ENCODE peak calls at places on chromosomes 13 and 19, in nine cellular contexts. One of them, this sample, is unnamed.

GRCh38 chr19:15330801-15331418 is 1.4 kb downstream of the BRD4 start:
- DNase-seq in kidney glomerular epithelial cell: peak; percentile 48
- DNase-seq in fibroblast of the conjunctiva: no peak
- DNase-seq in lung: no peak
- DNase-seq in brain microvascular endothelial cell: peak; percentile 69
- DNase-seq in AG04449: peak; percentile 52
- DNase-seq in activated CD4-positive, alpha-beta T cell treated with anti-CD3 and anti-CD28 coated beads for 1 hour: no peak
- DNase-seq in ACHN: peak; percentile 56
- DNase-seq in hippocampal formation: no peak
- DNase-seq in this sample: no peak

GRCh38 chr19:14496849-14497346 is 971 bp upstream of the GIPC1 start:
- DNase-seq in activated CD4-positive, alpha-beta T cell treated with anti-CD3 and anti-CD28 coated beads for 1 hour: no peak
- DNase-seq in kidney glomerular epithelial cell: peak; percentile 83
- DNase-seq in hippocampal formation: no peak
- DNase-seq in AG04449: no peak
- DNase-seq in ACHN: peak; percentile 59
- DNase-seq in fibroblast of the conjunctiva: no peak
- DNase-seq in lung: no peak
- DNase-seq in brain microvascular endothelial cell: no peak
- DNase-seq in this sample: no peak

GRCh38 chr13:99981115-99982020 is at the start of gene ZIC2:
- DNase-seq in activated CD4-positive, alpha-beta T cell treated with anti-CD3 and anti-CD28 coated beads for 1 hour: no peak
- DNase-seq in lung: no peak
- DNase-seq in hippocampal formation: no peak
- DNase-seq in AG04449: no peak
- DNase-seq in kidney glomerular epithelial cell: no peak
- DNase-seq in ACHN: peak; percentile 75
- DNase-seq in fibroblast of the conjunctiva: peak; percentile 35
- DNase-seq in brain microvascular endothelial cell: peak; percentile 71
- DNase-seq in this sample: peak; percentile 94

GRCh38 chr13:31200636-31200970 is 828 bp downstream of the B3GLCT start:
- DNase-seq in ACHN: peak; percentile 28
- DNase-seq in AG04449: no peak
- DNase-seq in activated CD4-positive, alpha-beta T cell treated with anti-CD3 and anti-CD28 coated beads for 1 hour: peak; percentile 26
- DNase-seq in fibroblast of the conjunctiva: no peak
- DNase-seq in hippocampal formation: peak; percentile 31
- DNase-seq in lung: peak; percentile 43
- DNase-seq in brain microvascular endothelial cell: peak; percentile 7
- DNase-seq in kidney glomerular epithelial cell: no peak
- DNase-seq in this sample: peak; percentile 79

GRCh38 chr13:80133631-80134083 is 207.3 kb downstream of the SPRY2 start:
- DNase-seq in activated CD4-positive, alpha-beta T cell treated with anti-CD3 and anti-CD28 coated beads for 1 hour: no peak
- DNase-seq in kidney glomerular epithelial cell: no peak
- DNase-seq in fibroblast of the conjunctiva: no peak
- DNase-seq in brain microvascular endothelial cell: no peak
- DNase-seq in hippocampal formation: peak; percentile 46
- DNase-seq in lung: no peak
- DNase-seq in ACHN: no peak
- DNase-seq in AG04449: no peak
- DNase-seq in this sample: peak; percentile 29

GRCh38 chr13:91216928-91217700 is 130.4 kb upstream of the MIR17HG start:
- DNase-seq in hippocampal formation: no peak
- DNase-seq in brain microvascular endothelial cell: no peak
- DNase-seq in lung: no peak
- DNase-seq in ACHN: no peak
- DNase-seq in kidney glomerular epithelial cell: no peak
- DNase-seq in activated CD4-positive, alpha-beta T cell treated with anti-CD3 and anti-CD28 coated beads for 1 hour: no peak
- DNase-seq in fibroblast of the conjunctiva: no peak
- DNase-seq in AG04449: no peak
- DNase-seq in this sample: peak; percentile 22

GRCh38 chr19:40053491-40053890 is 2.5 kb downstream of the ZNF780B start:
- DNase-seq in activated CD4-positive, alpha-beta T cell treated with anti-CD3 and anti-CD28 coated beads for 1 hour: no peak
- DNase-seq in fibroblast of the conjunctiva: no peak
- DNase-seq in AG04449: no peak
- DNase-seq in kidney glomerular epithelial cell: no peak
- DNase-seq in lung: no peak
- DNase-seq in hippocampal formation: no peak
- DNase-seq in ACHN: no peak
- DNase-seq in brain microvascular endothelial cell: no peak
- DNase-seq in this sample: no peak

GRCh38 chr19:2391118-2391725 is 31.2 kb downstream of the TMPRSS9 start:
- DNase-seq in brain microvascular endothelial cell: peak; percentile 58
- DNase-seq in kidney glomerular epithelial cell: peak; percentile 25
- DNase-seq in hippocampal formation: peak; percentile 20
- DNase-seq in activated CD4-positive, alpha-beta T cell treated with anti-CD3 and anti-CD28 coated beads for 1 hour: no peak
- DNase-seq in ACHN: peak; percentile 67
- DNase-seq in lung: no peak
- DNase-seq in fibroblast of the conjunctiva: peak; percentile 53
- DNase-seq in AG04449: peak; percentile 19
- DNase-seq in this sample: peak; percentile 74

GRCh38 chr13:114185182-114185971 is 6.3 kb downstream of the CFAP97D2 start:
- DNase-seq in AG04449: no peak
- DNase-seq in ACHN: no peak
- DNase-seq in fibroblast of the conjunctiva: no peak
- DNase-seq in brain microvascular endothelial cell: no peak
- DNase-seq in kidney glomerular epithelial cell: no peak
- DNase-seq in lung: no peak
- DNase-seq in hippocampal formation: no peak
- DNase-seq in activated CD4-positive, alpha-beta T cell treated with anti-CD3 and anti-CD28 coated beads for 1 hour: no peak
- DNase-seq in this sample: no peak

GRCh38 chr19:3687774-3688706 is 12.2 kb downstream of the PIP5K1C start:
- DNase-seq in brain microvascular endothelial cell: no peak
- DNase-seq in ACHN: no peak
- DNase-seq in AG04449: no peak
- DNase-seq in fibroblast of the conjunctiva: no peak
- DNase-seq in activated CD4-positive, alpha-beta T cell treated with anti-CD3 and anti-CD28 coated beads for 1 hour: peak; percentile 25
- DNase-seq in hippocampal formation: no peak
- DNase-seq in lung: no peak
- DNase-seq in kidney glomerular epithelial cell: no peak
- DNase-seq in this sample: no peak

GRCh38 chr13:87274209-87274819 is 396.9 kb upstream of the SLITRK5 start:
- DNase-seq in ACHN: peak; percentile 68
- DNase-seq in AG04449: no peak
- DNase-seq in brain microvascular endothelial cell: no peak
- DNase-seq in lung: peak; percentile 34
- DNase-seq in fibroblast of the conjunctiva: peak; percentile 1
- DNase-seq in kidney glomerular epithelial cell: peak; percentile 46
- DNase-seq in hippocampal formation: no peak
- DNase-seq in activated CD4-positive, alpha-beta T cell treated with anti-CD3 and anti-CD28 coated beads for 1 hour: no peak
- DNase-seq in this sample: peak; percentile 57

GRCh38 chr13:21694831-21695230 is 24.0 kb downstream of the FGF9 start:
- DNase-seq in hippocampal formation: no peak
- DNase-seq in ACHN: no peak
- DNase-seq in kidney glomerular epithelial cell: no peak
- DNase-seq in fibroblast of the conjunctiva: no peak
- DNase-seq in AG04449: no peak
- DNase-seq in lung: no peak
- DNase-seq in activated CD4-positive, alpha-beta T cell treated with anti-CD3 and anti-CD28 coated beads for 1 hour: no peak
- DNase-seq in brain microvascular endothelial cell: no peak
- DNase-seq in this sample: no peak

GRCh38 chr19:35045667-35046300 is 4.3 kb downstream of the HPN start:
- DNase-seq in lung: no peak
- DNase-seq in brain microvascular endothelial cell: peak; percentile 42
- DNase-seq in activated CD4-positive, alpha-beta T cell treated with anti-CD3 and anti-CD28 coated beads for 1 hour: no peak
- DNase-seq in ACHN: peak; percentile 21
- DNase-seq in kidney glomerular epithelial cell: no peak
- DNase-seq in hippocampal formation: peak; percentile 46
- DNase-seq in fibroblast of the conjunctiva: no peak
- DNase-seq in AG04449: no peak
- DNase-seq in this sample: no peak

GRCh38 chr13:111422352-111422751 is 101.9 kb downstream of the TEX29 start:
- DNase-seq in AG04449: no peak
- DNase-seq in kidney glomerular epithelial cell: no peak
- DNase-seq in fibroblast of the conjunctiva: no peak
- DNase-seq in activated CD4-positive, alpha-beta T cell treated with anti-CD3 and anti-CD28 coated beads for 1 hour: no peak
- DNase-seq in hippocampal formation: no peak
- DNase-seq in brain microvascular endothelial cell: no peak
- DNase-seq in ACHN: no peak
- DNase-seq in lung: no peak
- DNase-seq in this sample: no peak

GRCh38 chr19:2488942-2489731 is 13.2 kb downstream of the GADD45B start:
- DNase-seq in lung: peak; percentile 47
- DNase-seq in hippocampal formation: peak; percentile 31
- DNase-seq in AG04449: no peak
- DNase-seq in activated CD4-positive, alpha-beta T cell treated with anti-CD3 and anti-CD28 coated beads for 1 hour: no peak
- DNase-seq in kidney glomerular epithelial cell: peak; percentile 14
- DNase-seq in fibroblast of the conjunctiva: no peak
- DNase-seq in brain microvascular endothelial cell: no peak
- DNase-seq in ACHN: peak; percentile 72
- DNase-seq in this sample: peak; percentile 56

GRCh38 chr13:30551194-30551593 is 66.5 kb upstream of the USPL1 start:
- DNase-seq in AG04449: no peak
- DNase-seq in activated CD4-positive, alpha-beta T cell treated with anti-CD3 and anti-CD28 coated beads for 1 hour: no peak
- DNase-seq in hippocampal formation: no peak
- DNase-seq in ACHN: peak; percentile 52
- DNase-seq in kidney glomerular epithelial cell: peak; percentile 12
- DNase-seq in fibroblast of the conjunctiva: peak; percentile 16
- DNase-seq in lung: no peak
- DNase-seq in brain microvascular endothelial cell: no peak
- DNase-seq in this sample: no peak

GRCh38 chr13:68908879-68909278 is 1198.7 kb upstream of the ATXN8OS start:
- DNase-seq in brain microvascular endothelial cell: no peak
- DNase-seq in hippocampal formation: no peak
- DNase-seq in fibroblast of the conjunctiva: no peak
- DNase-seq in activated CD4-positive, alpha-beta T cell treated with anti-CD3 and anti-CD28 coated beads for 1 hour: no peak
- DNase-seq in AG04449: no peak
- DNase-seq in lung: no peak
- DNase-seq in ACHN: no peak
- DNase-seq in kidney glomerular epithelial cell: no peak
- DNase-seq in this sample: no peak

GRCh38 chr19:19661675-19662251 is 1.7 kb downstream of the ATP13A1 start:
- DNase-seq in fibroblast of the conjunctiva: no peak
- DNase-seq in hippocampal formation: no peak
- DNase-seq in AG04449: no peak
- DNase-seq in ACHN: no peak
- DNase-seq in lung: no peak
- DNase-seq in kidney glomerular epithelial cell: no peak
- DNase-seq in activated CD4-positive, alpha-beta T cell treated with anti-CD3 and anti-CD28 coated beads for 1 hour: no peak
- DNase-seq in brain microvascular endothelial cell: no peak
- DNase-seq in this sample: no peak

GRCh38 chr13:100658363-100658762 is 16.2 kb downstream of the TMTC4 start:
- DNase-seq in kidney glomerular epithelial cell: no peak
- DNase-seq in brain microvascular endothelial cell: no peak
- DNase-seq in lung: no peak
- DNase-seq in hippocampal formation: no peak
- DNase-seq in activated CD4-positive, alpha-beta T cell treated with anti-CD3 and anti-CD28 coated beads for 1 hour: no peak
- DNase-seq in ACHN: no peak
- DNase-seq in AG04449: no peak
- DNase-seq in fibroblast of the conjunctiva: no peak
- DNase-seq in this sample: no peak

GRCh38 chr19:42028304-42029216 is 34.5 kb upstream of the ATP1A3 start:
- DNase-seq in lung: no peak
- DNase-seq in kidney glomerular epithelial cell: no peak
- DNase-seq in hippocampal formation: no peak
- DNase-seq in activated CD4-positive, alpha-beta T cell treated with anti-CD3 and anti-CD28 coated beads for 1 hour: no peak
- DNase-seq in ACHN: peak; percentile 18
- DNase-seq in fibroblast of the conjunctiva: no peak
- DNase-seq in brain microvascular endothelial cell: no peak
- DNase-seq in AG04449: no peak
- DNase-seq in this sample: peak; percentile 30

GRCh38 chr19:44759083-44759804 is 10.7 kb downstream of the BCL3 start:
- DNase-seq in AG04449: no peak
- DNase-seq in brain microvascular endothelial cell: no peak
- DNase-seq in ACHN: no peak
- DNase-seq in kidney glomerular epithelial cell: no peak
- DNase-seq in fibroblast of the conjunctiva: no peak
- DNase-seq in hippocampal formation: no peak
- DNase-seq in activated CD4-positive, alpha-beta T cell treated with anti-CD3 and anti-CD28 coated beads for 1 hour: no peak
- DNase-seq in lung: no peak
- DNase-seq in this sample: no peak

GRCh38 chr19:6821639-6822310 is 49.3 kb downstream of the VAV1 start:
- DNase-seq in activated CD4-positive, alpha-beta T cell treated with anti-CD3 and anti-CD28 coated beads for 1 hour: no peak
- DNase-seq in fibroblast of the conjunctiva: no peak
- DNase-seq in brain microvascular endothelial cell: no peak
- DNase-seq in kidney glomerular epithelial cell: no peak
- DNase-seq in AG04449: no peak
- DNase-seq in lung: no peak
- DNase-seq in hippocampal formation: no peak
- DNase-seq in ACHN: no peak
- DNase-seq in this sample: no peak

GRCh38 chr13:76879211-76879875 is 6.9 kb downstream of the KCTD12 start:
- DNase-seq in lung: peak; percentile 69
- DNase-seq in hippocampal formation: peak; percentile 14
- DNase-seq in AG04449: peak; percentile 9
- DNase-seq in fibroblast of the conjunctiva: peak; percentile 68
- DNase-seq in activated CD4-positive, alpha-beta T cell treated with anti-CD3 and anti-CD28 coated beads for 1 hour: peak; percentile 50
- DNase-seq in kidney glomerular epithelial cell: no peak
- DNase-seq in brain microvascular endothelial cell: peak; percentile 85
- DNase-seq in ACHN: no peak
- DNase-seq in this sample: no peak

GRCh38 chr13:27654059-27654458 is 32.4 kb downstream of the POLR1D start:
- DNase-seq in hippocampal formation: no peak
- DNase-seq in activated CD4-positive, alpha-beta T cell treated with anti-CD3 and anti-CD28 coated beads for 1 hour: no peak
- DNase-seq in brain microvascular endothelial cell: no peak
- DNase-seq in kidney glomerular epithelial cell: no peak
- DNase-seq in lung: no peak
- DNase-seq in fibroblast of the conjunctiva: no peak
- DNase-seq in ACHN: no peak
- DNase-seq in AG04449: no peak
- DNase-seq in this sample: no peak

GRCh38 chr13:52348983-52349780 is 56.8 kb downstream of the THSD1 start:
- DNase-seq in fibroblast of the conjunctiva: no peak
- DNase-seq in lung: no peak
- DNase-seq in ACHN: peak; percentile 67
- DNase-seq in hippocampal formation: no peak
- DNase-seq in AG04449: no peak
- DNase-seq in brain microvascular endothelial cell: peak; percentile 46
- DNase-seq in activated CD4-positive, alpha-beta T cell treated with anti-CD3 and anti-CD28 coated beads for 1 hour: no peak
- DNase-seq in kidney glomerular epithelial cell: peak; percentile 93
- DNase-seq in this sample: no peak

GRCh38 chr19:55146648-55147218 is 2.3 kb downstream of the TNNT1 start:
- DNase-seq in brain microvascular endothelial cell: no peak
- DNase-seq in activated CD4-positive, alpha-beta T cell treated with anti-CD3 and anti-CD28 coated beads for 1 hour: no peak
- DNase-seq in kidney glomerular epithelial cell: no peak
- DNase-seq in lung: no peak
- DNase-seq in AG04449: no peak
- DNase-seq in hippocampal formation: no peak
- DNase-seq in ACHN: peak; percentile 69
- DNase-seq in fibroblast of the conjunctiva: no peak
- DNase-seq in this sample: no peak

GRCh38 chr19:50221087-50221486 is 17.7 kb downstream of the MYH14 start:
- DNase-seq in lung: no peak
- DNase-seq in kidney glomerular epithelial cell: no peak
- DNase-seq in fibroblast of the conjunctiva: no peak
- DNase-seq in ACHN: no peak
- DNase-seq in hippocampal formation: no peak
- DNase-seq in AG04449: no peak
- DNase-seq in brain microvascular endothelial cell: no peak
- DNase-seq in activated CD4-positive, alpha-beta T cell treated with anti-CD3 and anti-CD28 coated beads for 1 hour: no peak
- DNase-seq in this sample: no peak

GRCh38 chr19:11721681-11722080 is 17.1 kb downstream of the ZNF823 start:
- DNase-seq in lung: no peak
- DNase-seq in activated CD4-positive, alpha-beta T cell treated with anti-CD3 and anti-CD28 coated beads for 1 hour: no peak
- DNase-seq in AG04449: no peak
- DNase-seq in fibroblast of the conjunctiva: no peak
- DNase-seq in brain microvascular endothelial cell: no peak
- DNase-seq in ACHN: no peak
- DNase-seq in kidney glomerular epithelial cell: no peak
- DNase-seq in hippocampal formation: no peak
- DNase-seq in this sample: no peak

This sample was measured in retina.